ENCODE peak calls at places on chromosomes 5 and 9, in six cellular contexts. C is AG04450, E is lower leg skin, V is HFF-Myc, O is K562, P is esophagus squamous epithelium. Y is an unnamed sample.

GRCh38 chr9:117120061-117120460 is 294.8 kb downstream of the ASTN2 start:
- DNase-seq in E (no peak), O (no peak), V (no peak), P (no peak), C (no peak), Y (no peak)

GRCh38 chr9:125815568-125815967 is 68.4 kb downstream of the PBX3 start:
- DNase-seq in O (no peak), E (no peak), C (no peak), V (no peak), P (no peak), Y (no peak)

GRCh38 chr5:5979761-5980570 is 398.4 kb downstream of the MED10 start:
- DNase-seq in V (no peak), E (no peak), P (no peak), C (no peak), O (no peak), Y (no peak)

GRCh38 chr9:95409650-95410426 is 92.3 kb upstream of the FANCC start:
- DNase-seq in C (peak; percentile 59), P (no peak), E (no peak), V (peak; percentile 31), O (peak; percentile 29), Y (no peak)

GRCh38 chr5:3393122-3393963 is 202.3 kb upstream of the IRX1 start:
- DNase-seq in E (no peak), C (no peak), O (no peak), V (no peak), P (no peak), Y (no peak)

GRCh38 chr5:150522504-150523464 is 14.9 kb downstream of the NDST1 start:
- DNase-seq in O (no peak), V (no peak), C (no peak), P (no peak), E (no peak), Y (no peak)

GRCh38 chr9:76107487-76107886 is 217.0 kb downstream of the PCSK5 start:
- DNase-seq in E (peak; percentile 36), O (no peak), C (no peak), P (no peak), V (no peak), Y (no peak)

GRCh38 chr5:42715791-42716190 is 40.8 kb upstream of the CCDC152 start:
- DNase-seq in C (no peak), E (no peak), P (no peak), V (no peak), O (no peak), Y (no peak)

GRCh38 chr5:105639068-105639467 is 2031.7 kb downstream of the EFNA5 start:
- DNase-seq in V (no peak), O (peak; percentile 11), E (no peak), P (no peak), C (no peak), Y (no peak)

GRCh38 chr9:34385561-34386230 is 9.0 kb upstream of the MYORG start:
- DNase-seq in C (no peak), O (no peak), P (no peak), E (no peak), V (no peak), Y (no peak)

GRCh38 chr5:123813937-123814624 is 302.1 kb downstream of the CSNK1G3 start:
- DNase-seq in E (no peak), V (peak; percentile 43), O (no peak), P (no peak), C (no peak), Y (peak; percentile 94)

GRCh38 chr5:103562084-103562452 is 521 bp downstream of the NUDT12 start:
- DNase-seq in O (no peak), P (no peak), V (no peak), C (no peak), E (no peak), Y (no peak)

GRCh38 chr5:177234761-177235315 is 68.7 kb downstream of the RAB24 start:
- DNase-seq in E (no peak), C (no peak), O (no peak), P (no peak), V (no peak), Y (no peak)

GRCh38 chr5:80623911-80624457 is 30.5 kb upstream of the MSH3 start:
- DNase-seq in V (no peak), E (no peak), P (no peak), C (no peak), O (no peak), Y (peak; percentile 75)

GRCh38 chr9:34123682-34124081 is 2.8 kb downstream of the DCAF12 start:
- DNase-seq in E (peak; percentile 51), O (no peak), C (no peak), V (no peak), P (no peak), Y (no peak)

GRCh38 chr9:81031422-81032029 is 657.8 kb downstream of the TLE1 start:
- DNase-seq in V (no peak), O (no peak), E (no peak), C (no peak), P (no peak), Y (no peak)

GRCh38 chr9:27353405-27354229 is 56.7 kb upstream of the EQTN start:
- DNase-seq in V (no peak), E (no peak), C (no peak), P (no peak), O (no peak), Y (no peak)

GRCh38 chr9:32864926-32865325 is 81.6 kb downstream of the TMEM215 start:
- DNase-seq in V (no peak), O (no peak), P (no peak), C (no peak), E (no peak), Y (no peak)

GRCh38 chr5:96528816-96529474 is 95.9 kb upstream of the PCSK1 start:
- DNase-seq in P (no peak), E (no peak), C (no peak), O (no peak), V (no peak), Y (no peak)

GRCh38 chr5:96714951-96715451 is 52.8 kb downstream of the CAST start:
- DNase-seq in E (peak; percentile 78), P (no peak), O (no peak), V (no peak), C (peak; percentile 57), Y (peak; percentile 54)

GRCh38 chr9:133738039-133738805 is at the start of gene SARDH:
- DNase-seq in O (peak; percentile 64), P (no peak), V (no peak), E (no peak), C (no peak), Y (no peak)

GRCh38 chr9:127897194-127897692 is 2.2 kb downstream of the ST6GALNAC6 start:
- DNase-seq in O (peak; percentile 94), E (peak; percentile 77), P (no peak), V (no peak), C (peak; percentile 43), Y (no peak)

GRCh38 chr5:56543431-56544385 is 271.6 kb upstream of the MAP3K1 start:
- DNase-seq in O (no peak), E (no peak), V (no peak), C (peak; percentile 30), P (no peak), Y (no peak)

GRCh38 chr9:16681659-16681990 is 188.8 kb downstream of the BNC2 start:
- DNase-seq in C (no peak), P (no peak), O (no peak), E (no peak), V (no peak), Y (no peak)

DNA sequence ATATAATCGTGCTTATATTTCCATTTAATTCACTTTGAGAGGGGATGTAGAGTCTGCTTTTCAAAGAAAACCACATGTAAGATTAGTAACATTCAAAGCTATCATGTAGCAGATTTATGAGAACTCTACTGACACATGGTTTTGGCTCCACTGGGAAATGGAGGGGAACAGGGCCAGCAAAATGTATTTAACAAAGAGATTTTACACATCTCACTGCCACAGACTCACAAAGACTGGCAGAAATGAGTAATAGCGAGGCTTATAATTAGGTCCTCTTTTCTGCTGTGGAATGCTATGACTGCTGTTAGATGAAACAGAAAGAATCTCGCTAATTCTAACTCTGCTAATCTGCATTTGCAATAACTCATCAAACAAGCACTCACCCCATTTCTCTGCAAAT is 4.5 kb downstream of the DAP start:
- DNase-seq in O (no peak), P (no peak), C (no peak), E (no peak), V (no peak), Y (no peak)
- H3K4me3 ChIP-seq in O (no peak overlapping the region), P (no peak overlapping the region), C (no peak overlapping the region), E (no peak overlapping the region), V (no peak overlapping the region), Y (no peak overlapping the region)

GRCh38 chr5:164324239-164324638 is 818.8 kb downstream of the MAT2B start:
- DNase-seq in V (no peak), O (no peak), E (no peak), P (no peak), C (no peak), Y (no peak)

GRCh38 chr5:164326219-164326618 is 820.8 kb downstream of the MAT2B start:
- DNase-seq in V (no peak), E (no peak), P (no peak), O (no peak), C (no peak), Y (no peak)
- TF ChIP-seq CTCF in V (peak; percentile 16), E (no peak), P (no peak), O (no peak), C (peak; percentile 21), Y (no peak)

GRCh38 chr5:139383275-139383992 is at the start of gene SLC23A1:
- DNase-seq in P (no peak), V (no peak), C (no peak), O (no peak), E (no peak), Y (no peak)

GRCh38 chr5:139383993-139384590 is 995 bp upstream of the SLC23A1 start:
- DNase-seq in V (no peak), P (no peak), O (no peak), C (no peak), E (no peak), Y (no peak)

GRCh38 chr5:139384591-139385051 is 1.5 kb upstream of the SLC23A1 start:
- DNase-seq in E (no peak), P (no peak), C (no peak), O (no peak), V (no peak), Y (no peak)

GRCh38 chr5:139386039-139386438 is 2.9 kb upstream of the SLC23A1 start:
- DNase-seq in P (no peak), E (no peak), C (no peak), O (no peak), V (no peak), Y (no peak)

GRCh38 chr5:139385061-139385889 is 2.2 kb upstream of the SLC23A1 start:
- DNase-seq in V (no peak), E (no peak), P (no peak), O (peak; percentile 80), C (no peak), Y (no peak)
- H3K4me3 ChIP-seq in V (no peak overlapping the region), E (no peak overlapping the region), P (peak overlapping the region; percentile 36), O (peak overlapping the region; percentile 24), C (no peak overlapping the region), Y (no peak overlapping the region)

DNA sequence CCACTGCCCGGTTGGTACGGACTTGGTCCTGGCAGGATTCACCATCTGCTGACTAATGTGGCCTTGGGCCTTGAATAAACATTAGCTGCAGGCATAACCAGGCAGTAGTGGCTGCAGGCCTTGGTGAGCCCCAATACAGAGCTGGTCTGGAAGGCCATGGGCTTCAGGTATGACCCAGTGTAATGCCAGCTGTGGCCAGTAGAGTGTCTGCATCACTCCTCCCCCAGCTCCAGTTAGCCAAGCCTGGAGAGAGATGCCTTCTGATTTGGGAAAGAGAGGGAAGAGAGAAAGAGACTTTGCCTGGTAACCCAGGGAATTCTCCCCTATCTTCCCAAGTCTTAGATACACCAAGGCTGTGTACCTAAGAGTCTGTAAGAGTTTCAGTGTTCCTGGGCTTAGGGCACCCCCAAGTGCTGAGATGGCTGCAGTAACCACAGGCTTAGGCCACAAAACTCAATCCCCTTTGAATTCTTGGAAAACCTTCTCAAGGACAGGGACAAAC is 5.6 kb upstream of the C5 start:
- DNase-seq in C (no peak), E (no peak), O (peak; percentile 27), P (no peak), V (no peak), Y (no peak)
- TF ChIP-seq CTCF in C (peak; percentile 42), E (no peak), O (no peak), P (peak; percentile 39), V (peak; percentile 44), Y (peak; percentile 28)